ENCODE peak calls at places on chromosomes 7 and 10, in seven cellular contexts. T is neural crest cell, B is GM12865, K is A673, Z is H9, P is fibroblast of pulmonary artery, V is NB4. G is an unnamed sample.

GRCh38 chr10:70744617-70745138 is 40.5 kb downstream of the TBATA start:
- DNase-seq in T (no peak), B (no peak), K (no peak), Z (no peak), P (no peak), V (no peak), G (no peak)

GRCh38 chr10:111117528-111118277 is 40.9 kb downstream of the ADRA2A start:
- DNase-seq in T (no peak), B (no peak), K (no peak), Z (peak; percentile 15), P (no peak), V (no peak), G (no peak)

GRCh38 chr7:112892263-112892662 is 102.1 kb upstream of the TMEM168 start:
- DNase-seq in T (no peak), B (no peak), K (no peak), Z (no peak), P (peak; percentile 69), V (no peak), G (no peak)

GRCh38 chr10:6108631-6109443 is 20.0 kb downstream of the RBM17 start:
- DNase-seq in T (no peak), B (peak; percentile 62), K (peak; percentile 68), Z (peak; percentile 92), P (peak; percentile 69), V (peak; percentile 52), G (peak; percentile 64)

GRCh38 chr10:78815702-78816334 is 252.9 kb upstream of the ZMIZ1 start:
- DNase-seq in T (no peak), B (no peak), K (no peak), Z (no peak), P (no peak), V (no peak), G (no peak)

GRCh38 chr7:150973571-150974451 is 4.3 kb downstream of the KCNH2 start:
- DNase-seq in T (no peak), B (no peak), K (no peak), Z (peak; percentile 73), P (no peak), V (no peak), G (no peak)

GRCh38 chr10:92572362-92573090 is 1.4 kb downstream of the IDE start:
- DNase-seq in T (no peak), B (no peak), K (no peak), Z (no peak), P (no peak), V (peak; percentile 15), G (no peak)

GRCh38 chr10:45160266-45160665 is 155.1 kb downstream of the OR13A1 start:
- DNase-seq in T (no peak), B (no peak), K (no peak), Z (no peak), P (peak; percentile 67), V (no peak), G (no peak)

GRCh38 chr7:17706734-17707133 is 233.6 kb downstream of the SNX13 start:
- DNase-seq in T (peak; percentile 48), B (peak; percentile 70), K (peak; percentile 78), Z (peak; percentile 72), P (peak; percentile 83), V (peak; percentile 82), G (peak; percentile 37)

GRCh38 chr10:23158370-23158769 is 33.7 kb upstream of the PTF1A start:
- DNase-seq in T (peak; percentile 55), B (peak; percentile 73), K (peak; percentile 80), Z (peak; percentile 51), P (peak; percentile 73), V (peak; percentile 57), G (peak; percentile 84)

GRCh38 chr7:156255635-156256034 is 384.9 kb upstream of the RNF32 start:
- DNase-seq in T (no peak), B (no peak), K (no peak), Z (no peak), P (no peak), V (no peak), G (no peak)

GRCh38 chr10:99964791-99965190 is 45.0 kb downstream of the DNMBP start:
- DNase-seq in T (no peak), B (no peak), K (peak; percentile 50), Z (no peak), P (peak; percentile 64), V (no peak), G (no peak)

GRCh38 chr7:80856769-80857168 is 62.1 kb downstream of the SEMA3C start:
- DNase-seq in T (no peak), B (no peak), K (no peak), Z (no peak), P (no peak), V (no peak), G (no peak)

GRCh38 chr7:66667023-66667728 is 38.5 kb downstream of the KCTD7 start:
- DNase-seq in T (no peak), B (no peak), K (no peak), Z (no peak), P (no peak), V (no peak), G (no peak)

GRCh38 chr10:60123172-60123571 is 216.8 kb upstream of the CCDC6 start:
- DNase-seq in T (no peak), B (no peak), K (no peak), Z (no peak), P (peak; percentile 60), V (no peak), G (no peak)

GRCh38 chr7:100966542-100967291 is 2.6 kb upstream of the MUC12 start:
- DNase-seq in T (no peak), B (no peak), K (no peak), Z (peak; percentile 50), P (no peak), V (no peak), G (peak; percentile 58)

GRCh38 chr10:94591461-94592205 is 46.0 kb downstream of the HELLS start:
- DNase-seq in T (no peak), B (peak; percentile 52), K (no peak), Z (no peak), P (no peak), V (no peak), G (peak; percentile 41)

GRCh38 chr10:24462889-24463552 is 254.1 kb downstream of the KIAA1217 start:
- DNase-seq in T (no peak), B (no peak), K (no peak), Z (no peak), P (no peak), V (peak; percentile 6), G (no peak)

GRCh38 chr10:30705086-30705624 is 75.6 kb upstream of the LYZL2 start:
- DNase-seq in T (no peak), B (peak; percentile 87), K (no peak), Z (no peak), P (no peak), V (peak; percentile 26), G (no peak)

GRCh38 chr10:118395919-118396318 is 53.8 kb upstream of the FAM204A start:
- DNase-seq in T (no peak), B (no peak), K (no peak), Z (no peak), P (no peak), V (peak; percentile 34), G (no peak)

GRCh38 chr10:48579251-48579960 is 25.5 kb downstream of the ARHGAP22 start:
- DNase-seq in T (no peak), B (no peak), K (no peak), Z (peak; percentile 24), P (peak; percentile 68), V (peak; percentile 25), G (no peak)

GRCh38 chr10:124748206-124748605 is 4.0 kb upstream of the FAM53B start:
- DNase-seq in T (no peak), B (no peak), K (no peak), Z (no peak), P (no peak), V (no peak), G (no peak)

GRCh38 chr7:135748770-135749169 is at the start of gene FAM180A:
- DNase-seq in T (no peak), B (no peak), K (no peak), Z (no peak), P (peak; percentile 88), V (no peak), G (no peak)

GRCh38 chr7:17638727-17639126 is 301.6 kb downstream of the SNX13 start:
- DNase-seq in T (no peak), B (no peak), K (no peak), Z (no peak), P (peak; percentile 39), V (peak; percentile 72), G (no peak)

GRCh38 chr10:57624066-57624465 is 643.6 kb downstream of the IPMK start:
- DNase-seq in T (no peak), B (no peak), K (no peak), Z (no peak), P (no peak), V (no peak), G (no peak)

GRCh38 chr10:132785433-132786278 is at the start of gene NKX6-2:
- DNase-seq in T (no peak), B (no peak), K (no peak), Z (no peak), P (peak; percentile 8), V (no peak), G (no peak)
- TF ChIP-seq CTCF in T (no peak), B (no peak), K (no peak), Z (no peak), P (no peak), V (no peak), G (no peak)

GRCh38 chr7:157985636-157986035 is 602.0 kb downstream of the PTPRN2 start:
- DNase-seq in T (no peak), B (no peak), K (no peak), Z (no peak), P (no peak), V (no peak), G (no peak)
- TF ChIP-seq CTCF in T (no peak), B (no peak), K (no peak), Z (no peak), P (no peak), V (no peak), G (no peak)

GRCh38 chr7:53541467-53541866 is 506.0 kb downstream of the POM121L12 start:
- DNase-seq in T (no peak), B (no peak), K (no peak), Z (no peak), P (no peak), V (no peak), G (no peak)
- TF ChIP-seq CTCF in T (no peak), B (no peak), K (no peak), Z (no peak), P (no peak), V (no peak), G (no peak)

DNA sequence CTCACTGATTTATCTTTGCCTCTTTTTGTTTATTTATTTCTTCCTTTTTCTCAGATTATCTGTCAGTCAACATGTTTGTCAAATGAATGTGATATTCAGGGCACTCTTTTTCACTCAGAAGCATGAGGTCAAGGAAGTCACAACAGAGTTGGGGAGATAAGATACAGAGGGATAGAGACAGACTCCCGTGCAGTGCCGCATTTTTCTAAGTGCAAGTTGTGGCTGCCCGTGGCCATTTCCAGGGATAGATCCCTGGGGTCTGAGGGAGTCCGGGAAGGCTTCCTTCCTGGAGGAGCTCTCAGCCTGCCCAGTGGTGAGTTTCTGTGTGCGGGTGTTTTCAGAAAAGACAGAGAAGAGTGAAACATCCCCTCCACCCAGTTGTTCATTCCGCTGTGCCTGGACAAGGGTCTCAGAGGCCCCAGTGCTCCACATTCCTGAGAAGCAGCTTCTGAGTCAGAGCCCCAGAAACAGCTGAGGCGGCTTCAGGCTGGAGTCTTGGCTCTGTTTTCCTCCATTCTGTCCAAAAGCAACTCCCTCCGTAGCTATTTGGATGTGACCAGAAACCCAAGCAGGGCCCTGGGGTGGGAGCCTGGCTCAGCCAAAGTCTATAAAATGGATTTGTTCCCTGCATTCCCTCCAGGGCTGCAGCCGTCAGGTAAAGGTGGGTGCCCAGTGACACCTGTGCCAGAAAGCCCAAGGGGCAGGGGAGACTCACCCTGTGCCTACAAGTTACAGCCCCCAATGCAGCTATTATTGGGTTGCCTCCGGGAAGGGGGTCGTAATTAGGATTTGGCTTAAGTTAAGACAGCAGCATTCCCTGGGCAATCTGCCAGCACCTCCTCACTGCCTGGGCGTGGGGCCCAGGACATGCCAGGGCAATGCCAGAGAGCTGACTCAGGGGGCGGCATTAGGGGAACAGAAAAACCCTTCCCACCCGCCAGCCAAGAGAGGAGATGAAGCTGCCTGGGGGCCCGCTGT is 13.0 kb upstream of the CAMK2G start:
- DNase-seq in T (no peak), B (no peak), K (peak; percentile 92), Z (no peak), P (peak; percentile 91), V (no peak), G (no peak)
- TF ChIP-seq CTCF in T (no peak), B (no peak), K (peak; percentile 27), Z (no peak), P (no peak), V (no peak), G (no peak)